ENCODE peak calls at places on chromosome 21, in six cellular contexts. A, E, B, L, Y and M are unnamed samples.

GRCh38 chr21:28938726-28939125 is 54.0 kb downstream of the LTN1 start:
- DNase-seq in B (no peak), Y (no peak), A (no peak), L (no peak), E (no peak), M (no peak)

GRCh38 chr21:35232545-35233176 is 183.6 kb upstream of the RUNX1 start:
- DNase-seq in L (no peak), B (peak; percentile 92), A (peak; percentile 45), Y (no peak), E (peak; percentile 59), M (no peak)

GRCh38 chr21:19908386-19908785 is 1089.8 kb upstream of the NCAM2 start:
- DNase-seq in B (no peak), Y (no peak), E (no peak), A (no peak), L (no peak), M (no peak)

GRCh38 chr21:34846601-34847112 is 177.9 kb downstream of the CLIC6 start:
- DNase-seq in L (no peak), Y (no peak), E (no peak), A (no peak), B (peak; percentile 89), M (no peak)

GRCh38 chr21:32727478-32727727 is 410 bp downstream of the SYNJ1 start:
- DNase-seq in B (no peak), Y (peak; percentile 50), E (peak; percentile 30), A (peak; percentile 33), L (peak; percentile 13), M (no peak)

GRCh38 chr21:33355996-33356395 is 31.2 kb downstream of the IFNAR1 start:
- DNase-seq in E (no peak), A (no peak), Y (no peak), B (no peak), L (no peak), M (no peak)

GRCh38 chr21:44697811-44698734 is 1.1 kb downstream of the KRTAP10-12 start:
- DNase-seq in E (no peak), A (no peak), Y (no peak), L (no peak), B (no peak), M (no peak)

GRCh38 chr21:45454924-45455315 is 50.0 kb downstream of the COL18A1 start:
- DNase-seq in L (no peak), B (no peak), Y (peak; percentile 42), A (no peak), E (no peak), M (no peak)

GRCh38 chr21:18614327-18614726 is 210.7 kb upstream of the TMPRSS15 start:
- DNase-seq in L (no peak), Y (no peak), B (no peak), E (no peak), A (no peak), M (no peak)

GRCh38 chr21:29499734-29500343 is 201.1 kb downstream of the BACH1 start:
- DNase-seq in B (no peak), A (no peak), E (no peak), Y (no peak), L (no peak), M (no peak)

DNA sequence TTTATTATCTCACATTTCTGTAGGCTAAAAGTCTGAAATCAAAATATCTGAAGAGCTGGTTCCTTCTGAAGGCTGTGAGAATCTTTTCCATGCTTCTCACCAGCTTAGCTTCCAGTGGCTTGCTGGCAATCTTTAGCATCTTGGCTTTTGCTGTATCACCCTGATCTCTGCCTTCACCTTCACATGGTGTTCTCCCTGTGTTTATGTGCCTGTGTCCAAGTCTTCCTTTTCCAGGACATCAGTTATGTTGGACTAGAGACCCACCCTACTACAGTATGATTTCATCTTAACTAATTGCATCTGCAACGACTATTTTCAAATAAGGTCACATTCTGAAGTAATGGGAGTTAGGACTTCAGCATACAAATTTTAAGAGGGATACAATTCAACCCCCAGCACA is 772.3 kb upstream of the ADAMTS5 start:
- DNase-seq in Y (no peak), B (no peak), E (no peak), A (no peak), L (peak; percentile 11), M (no peak)
- H3K27ac ChIP-seq in Y (no peak overlapping the region), B (no peak overlapping the region), E (no peak overlapping the region), A (no peak overlapping the region), L (no peak overlapping the region), M (no peak overlapping the region)

DNA sequence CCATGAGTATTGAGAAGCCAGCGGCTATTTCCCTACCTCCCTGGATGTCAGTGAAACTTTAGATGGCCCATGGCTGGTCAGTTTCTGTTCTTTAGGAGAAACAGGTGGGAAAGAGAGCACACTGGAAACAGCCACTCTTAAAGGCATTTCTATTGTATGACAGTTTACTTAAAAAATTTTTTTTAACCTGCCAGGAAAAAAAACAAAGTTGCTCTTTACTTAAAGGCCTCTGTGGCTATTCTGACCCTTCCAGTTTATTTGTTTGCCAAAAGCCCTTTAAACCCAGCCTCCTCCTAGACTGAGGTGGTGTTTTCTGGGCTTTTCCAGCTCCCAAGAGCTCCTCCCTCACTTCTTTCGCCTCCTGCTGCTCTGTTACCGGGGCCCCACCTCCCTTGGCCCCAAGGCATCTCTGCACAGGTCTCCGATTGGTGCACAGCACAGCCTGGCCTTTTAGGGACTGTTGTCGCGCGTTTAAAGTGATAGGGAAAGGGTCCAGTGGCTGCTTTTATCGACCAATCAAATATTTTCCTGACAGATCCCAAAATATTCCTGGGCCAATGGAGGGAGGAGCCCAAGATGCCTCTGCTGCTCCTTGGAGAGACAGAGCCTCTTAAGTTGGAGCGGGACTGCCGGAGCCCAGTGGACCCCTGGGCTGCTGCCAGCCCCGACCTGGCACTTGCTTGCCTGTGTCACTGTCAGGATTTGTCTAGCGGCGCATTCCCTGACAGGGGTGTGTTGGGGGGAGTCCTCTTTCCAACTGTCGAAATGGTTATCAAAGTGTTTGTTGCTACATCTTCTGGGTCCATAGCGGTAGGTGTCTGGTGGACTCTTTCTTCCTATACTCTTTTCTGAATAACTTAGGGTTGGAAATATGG is at the start of gene SH3BGR:
- DNase-seq in A (peak; percentile 55), L (peak; percentile 74), Y (no peak), B (no peak), E (no peak), M (peak; percentile 88)
- TF ChIP-seq POLR2A in A (peak; percentile 52), L (peak; percentile 26), Y (no peak), B (no peak), E (no peak), M (peak; percentile 20)

DNA sequence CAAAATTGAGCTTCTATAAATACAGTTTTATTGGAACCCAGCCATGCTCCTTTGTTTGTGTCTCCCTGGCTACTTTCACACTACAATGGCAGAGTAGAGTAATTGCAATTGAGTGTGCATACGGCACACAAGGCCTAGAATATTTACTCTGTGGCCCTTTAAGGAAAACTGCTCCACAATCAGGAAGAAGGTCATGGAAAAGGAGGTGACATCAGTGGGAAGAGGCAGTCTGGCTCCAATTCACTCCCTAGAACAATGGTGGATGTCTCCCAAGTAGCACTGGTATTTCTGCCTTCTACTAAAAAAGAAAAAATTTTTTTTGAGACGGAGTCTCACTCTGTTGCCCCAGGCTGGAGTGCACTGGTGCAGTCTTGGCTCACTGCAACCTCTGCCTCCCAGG is 51.3 kb downstream of the KRTAP19-8 start:
- DNase-seq in E (no peak), Y (no peak), A (no peak), L (no peak), B (no peak), M (peak; percentile 29)
- H3K9me3 ChIP-seq in E (no peaks in the 10 kb centered on the region), Y (no peaks in the 10 kb centered on the region), A (no peaks in the 10 kb centered on the region), L (no peaks in the 10 kb centered on the region), B (peaks cover 8% of the 10 kb centered on the region), M (no peaks in the 10 kb centered on the region)

GRCh38 chr21:37563641-37564340 is 197.2 kb downstream of the DYRK1A start:
- DNase-seq in L (peak; percentile 93), Y (peak; percentile 96), E (peak; percentile 95), B (peak; percentile 92), A (peak; percentile 94), M (peak; percentile 94)
- H3K27ac ChIP-seq in L (peak overlapping the region; percentile 86), Y (peak overlapping the region; percentile 95), E (peak overlapping the region; percentile 93), B (peak overlapping the region; percentile 72), A (peak overlapping the region; percentile 85), M (peak overlapping the region; percentile 96)

GRCh38 chr21:15992171-15992570 is 262.4 kb downstream of the USP25 start:
- DNase-seq in B (peak; percentile 63), L (no peak), Y (no peak), A (no peak), E (no peak), M (no peak)
- TF ChIP-seq POLR2A in B (no peak), L (no peak), Y (no peak), A (no peak), E (no peak), M (no peak)

DNA sequence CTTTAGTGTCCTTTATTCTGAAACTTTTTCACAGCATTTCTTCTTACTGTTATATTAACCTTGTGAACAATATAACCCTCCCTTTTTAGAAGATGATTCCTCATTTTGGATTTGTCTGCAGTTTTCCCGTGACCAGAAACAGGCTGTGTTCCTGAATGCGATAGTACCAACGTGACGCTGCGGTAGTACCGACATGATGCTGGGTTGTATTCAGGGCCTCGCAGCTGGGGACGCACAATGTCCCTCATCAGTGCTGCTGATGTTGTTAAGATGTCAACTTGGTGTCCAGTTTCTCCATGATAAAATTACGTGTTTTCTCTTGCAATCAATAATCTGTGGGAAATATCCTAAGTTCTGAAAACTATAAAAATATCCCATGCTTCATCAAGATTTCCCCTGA is 761.4 kb upstream of the TPTE start:
- DNase-seq in A (no peak), E (no peak), Y (no peak), B (no peak), L (no peak), M (no peak)
- H3K9me3 ChIP-seq in A (no peaks in the 10 kb centered on the region), E (peaks cover 4% of the 10 kb centered on the region), Y (no peaks in the 10 kb centered on the region), B (peaks cover 38% of the 10 kb centered on the region), L (no peaks in the 10 kb centered on the region), M (no peaks in the 10 kb centered on the region)

GRCh38 chr21:41948901-41949300 is 4.9 kb downstream of the C2CD2 start:
- DNase-seq in A (no peak), E (no peak), B (no peak), Y (no peak), L (no peak), M (no peak)

GRCh38 chr21:41945982-41946381 is 7.8 kb downstream of the C2CD2 start:
- DNase-seq in Y (no peak), E (no peak), A (no peak), L (no peak), B (no peak), M (no peak)

GRCh38 chr21:41947596-41948403 is 6.0 kb downstream of the C2CD2 start:
- DNase-seq in Y (no peak), B (peak; percentile 43), L (no peak), A (no peak), E (no peak), M (no peak)

GRCh38 chr21:41950941-41951408 is 2.8 kb downstream of the C2CD2 start:
- DNase-seq in L (no peak), A (no peak), B (no peak), Y (no peak), E (no peak), M (no peak)

DNA sequence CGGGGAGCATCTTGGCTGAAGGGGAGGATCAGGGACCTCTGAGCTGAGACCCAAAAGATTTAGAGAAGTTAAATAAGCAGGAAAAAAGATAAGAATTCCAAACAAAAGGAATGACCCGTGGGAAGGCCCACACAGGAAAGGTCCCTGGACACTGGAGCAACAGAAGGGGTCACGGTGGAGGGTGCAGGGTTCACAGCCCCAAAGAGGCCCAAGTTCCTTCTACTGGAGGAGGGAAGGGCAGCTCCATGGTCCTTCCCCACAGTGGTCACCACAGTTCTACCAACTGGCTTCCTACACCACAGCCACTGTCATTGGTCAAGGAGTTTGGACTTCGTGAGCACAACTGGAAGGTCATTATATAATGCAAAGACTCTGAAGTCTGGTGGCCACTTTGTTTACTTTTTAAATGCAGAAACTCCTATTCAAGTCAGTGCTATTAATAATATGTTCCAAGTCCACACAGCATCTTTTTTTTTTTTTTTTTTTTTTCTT is 5.4 kb downstream of the C2CD2 start:
- DNase-seq in Y (no peak), E (no peak), A (no peak), L (no peak), B (no peak), M (no peak)
- H3K27ac ChIP-seq in Y (no peak overlapping the region), E (peak overlapping the region; percentile 26), A (no peak overlapping the region), L (peak overlapping the region; percentile 40), B (no peak overlapping the region), M (peak overlapping the region; percentile 44)

GRCh38 chr21:14557413-14557812 is 11.3 kb upstream of the SAMSN1 start:
- DNase-seq in E (no peak), Y (no peak), L (no peak), A (no peak), B (no peak), M (no peak)
- TF ChIP-seq POLR2A in E (no peak), Y (no peak), L (no peak), A (no peak), B (no peak), M (no peak)